ENCODE peak calls at places on chromosomes 3 and 15, in seven cellular contexts. B, X, O, G, W, V and M are unnamed samples.

GRCh38 chr15:34483644-34484043 is 46.0 kb upstream of the GOLGA8A start:
- DNase-seq in B (no peak), X (no peak), O (no peak), G (no peak), W (no peak), V (no peak), M (no peak)

GRCh38 chr3:136938334-136938733 is 19.4 kb upstream of the IL20RB start:
- DNase-seq in B (peak; percentile 64), X (peak; percentile 69), O (no peak), G (peak; percentile 70), W (no peak), V (peak; percentile 45), M (peak; percentile 62)

GRCh38 chr3:71166366-71166765 is 417.2 kb downstream of the FOXP1 start:
- DNase-seq in B (no peak), X (no peak), O (no peak), G (no peak), W (no peak), V (no peak), M (peak; percentile 89)

GRCh38 chr3:18425641-18426403 is 683 bp upstream of the SATB1 start:
- DNase-seq in B (no peak), X (peak; percentile 7), O (no peak), G (no peak), W (peak; percentile 88), V (no peak), M (no peak)

GRCh38 chr3:195095035-195095703 is 175.8 kb downstream of the XXYLT1 start:
- DNase-seq in B (no peak), X (no peak), O (peak; percentile 65), G (no peak), W (peak; percentile 58), V (no peak), M (peak; percentile 13)

GRCh38 chr15:80142646-80143045 is 10.2 kb upstream of the FAH start:
- DNase-seq in B (peak; percentile 59), X (no peak), O (no peak), G (no peak), W (no peak), V (no peak), M (no peak)

GRCh38 chr15:74317820-74318375 is 49.5 kb downstream of the CYP11A1 start:
- DNase-seq in B (no peak), X (peak; percentile 97), O (no peak), G (peak; percentile 88), W (no peak), V (peak; percentile 95), M (peak; percentile 90)

GRCh38 chr3:62602987-62603386 is 229.6 kb upstream of the FEZF2 start:
- DNase-seq in B (no peak), X (no peak), O (no peak), G (no peak), W (no peak), V (no peak), M (no peak)

GRCh38 chr3:149813367-149814281 is 609 bp downstream of the RNF13 start:
- DNase-seq in B (peak; percentile 71), X (peak; percentile 38), O (peak; percentile 24), G (peak; percentile 38), W (peak; percentile 64), V (peak; percentile 44), M (peak; percentile 45)

GRCh38 chr3:152331975-152332374 is 63.2 kb downstream of the MBNL1 start:
- DNase-seq in B (no peak), X (no peak), O (no peak), G (no peak), W (no peak), V (no peak), M (no peak)

GRCh38 chr15:67613708-67614107 is 71.2 kb downstream of the MAP2K5 start:
- DNase-seq in B (no peak), X (no peak), O (no peak), G (no peak), W (no peak), V (no peak), M (no peak)

GRCh38 chr15:41483115-41483514 is 10.6 kb upstream of the ITPKA start:
- DNase-seq in B (no peak), X (no peak), O (peak; percentile 80), G (no peak), W (no peak), V (no peak), M (no peak)

GRCh38 chr15:62454567-62455172 is 289.6 kb upstream of the C2CD4B start:
- DNase-seq in B (no peak), X (no peak), O (no peak), G (peak; percentile 46), W (no peak), V (peak; percentile 52), M (no peak)

GRCh38 chr3:139827833-139828232 is 107.2 kb upstream of the CLSTN2 start:
- DNase-seq in B (no peak), X (no peak), O (no peak), G (no peak), W (no peak), V (no peak), M (no peak)

GRCh38 chr15:77650285-77650684 is 17.6 kb upstream of the LINGO1 start:
- DNase-seq in B (no peak), X (peak; percentile 5), O (no peak), G (peak; percentile 25), W (no peak), V (no peak), M (peak; percentile 17)

GRCh38 chr3:177724020-177724638 is 526.8 kb upstream of the TBL1XR1 start:
- DNase-seq in B (no peak), X (peak; percentile 84), O (no peak), G (no peak), W (peak; percentile 66), V (no peak), M (no peak)

GRCh38 chr15:25954398-25954797 is 91.3 kb upstream of the ATP10A start:
- DNase-seq in B (no peak), X (no peak), O (no peak), G (no peak), W (no peak), V (no peak), M (no peak)

GRCh38 chr15:70140543-70141375 is 43.0 kb upstream of the TLE3 start:
- DNase-seq in B (no peak), X (peak; percentile 55), O (peak; percentile 82), G (no peak), W (peak; percentile 81), V (peak; percentile 39), M (peak; percentile 70)

GRCh38 chr15:70526221-70526973 is 237.0 kb downstream of the UACA start:
- DNase-seq in B (peak; percentile 87), X (peak; percentile 48), O (peak; percentile 47), G (peak; percentile 87), W (no peak), V (peak; percentile 72), M (peak; percentile 85)

GRCh38 chr3:147422226-147422933 is 13.2 kb downstream of the ZIC1 start:
- DNase-seq in B (no peak), X (no peak), O (no peak), G (no peak), W (no peak), V (peak; percentile 57), M (no peak)

GRCh38 chr3:99578339-99578970 is 59.9 kb upstream of the COL8A1 start:
- DNase-seq in B (no peak), X (no peak), O (no peak), G (peak; percentile 8), W (no peak), V (peak; percentile 44), M (peak; percentile 47)

GRCh38 chr15:31367730-31368344 is 41.2 kb downstream of the KLF13 start:
- DNase-seq in B (no peak), X (no peak), O (peak; percentile 76), G (no peak), W (no peak), V (no peak), M (no peak)

GRCh38 chr3:46107682-46108081 is 80.4 kb upstream of the XCR1 start:
- DNase-seq in B (no peak), X (no peak), O (no peak), G (no peak), W (no peak), V (no peak), M (no peak)

GRCh38 chr3:114450008-114450596 is 156.3 kb downstream of the TIGIT start:
- DNase-seq in B (peak; percentile 10), X (no peak), O (peak; percentile 81), G (no peak), W (no peak), V (no peak), M (no peak)

DNA sequence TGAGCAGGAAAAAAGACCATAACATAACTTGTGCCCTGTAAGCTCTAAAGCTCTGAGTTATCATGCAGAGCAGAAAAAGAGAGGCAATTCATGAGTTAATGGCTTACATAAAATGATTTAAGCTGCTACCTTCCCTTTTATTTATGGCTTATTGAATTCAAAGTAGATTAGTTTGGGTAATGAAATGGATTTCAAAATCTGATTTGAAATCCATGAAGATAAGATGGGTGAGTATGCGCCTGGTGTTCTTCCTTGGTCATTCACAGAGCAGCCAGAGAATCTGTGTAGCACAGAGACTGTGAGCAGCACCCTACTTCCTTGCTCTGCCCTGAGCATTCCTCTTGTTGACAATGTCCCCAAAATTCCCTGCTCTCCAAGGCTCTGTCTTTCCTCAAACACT is 36.2 kb upstream of the MRPL3 start:
- DNase-seq in B (no peak), X (no peak), O (no peak), G (no peak), W (no peak), V (no peak), M (no peak)
- H3K4me3 ChIP-seq in B (no peak overlapping the region), X (no peak overlapping the region), O (no peak overlapping the region), G (no peak overlapping the region), W (no peak overlapping the region), V (no peak overlapping the region), M (no peak overlapping the region)

GRCh38 chr3:165854696-165855095 is 17.5 kb upstream of the BCHE start:
- DNase-seq in B (peak; percentile 62), X (peak; percentile 29), O (peak; percentile 10), G (peak; percentile 25), W (no peak), V (peak; percentile 31), M (peak; percentile 6)
- TF ChIP-seq CTCF in B (peak; percentile 52), X (peak; percentile 46), O (peak; percentile 41), G (peak; percentile 44), W (peak; percentile 57), V (peak; percentile 45), M (peak; percentile 38)

DNA sequence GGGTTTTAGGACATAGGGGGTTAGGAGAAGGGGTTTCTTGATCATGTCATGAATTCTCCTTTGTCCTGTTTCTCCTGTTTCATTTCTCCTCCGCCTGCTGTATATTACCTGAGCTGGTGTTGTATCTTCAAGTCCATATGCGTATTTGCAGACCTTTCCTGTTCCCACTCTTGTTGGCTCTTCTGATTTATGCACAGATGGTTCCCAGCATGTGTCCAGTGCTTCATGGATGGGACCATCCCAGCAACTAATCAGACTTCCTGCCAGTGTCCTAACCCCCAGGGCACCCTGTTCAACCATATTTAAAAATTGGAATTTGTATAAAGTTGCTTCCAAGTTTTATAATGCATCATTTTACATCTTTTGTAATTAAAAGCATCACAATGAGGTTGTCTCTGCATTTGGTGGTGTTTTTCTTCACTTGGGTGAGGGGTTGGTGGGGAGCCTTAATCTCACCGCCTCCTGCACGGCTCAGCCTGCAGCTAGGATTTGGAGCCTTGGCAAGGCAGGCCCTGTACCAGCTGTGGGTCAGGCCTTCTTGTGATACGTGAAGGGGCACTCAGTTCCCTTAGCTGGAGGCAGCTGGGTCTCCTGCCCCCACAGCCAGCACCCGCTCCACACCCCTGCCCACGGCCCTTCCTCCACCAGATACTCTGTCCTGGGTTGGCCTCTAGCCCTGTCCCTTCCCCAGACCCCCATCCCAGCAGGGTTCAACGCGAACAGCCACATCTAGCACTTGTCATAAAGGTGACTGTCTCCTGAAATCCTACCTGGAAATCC is 72.0 kb upstream of the BLM start:
- DNase-seq in B (no peak), X (no peak), O (no peak), G (no peak), W (no peak), V (no peak), M (no peak)
- H3K4me3 ChIP-seq in B (no peak overlapping the region), X (no peak overlapping the region), O (no peak overlapping the region), G (no peak overlapping the region), W (no peak overlapping the region), V (no peak overlapping the region), M (no peak overlapping the region)

GRCh38 chr3:49383387-49383786 is 25.2 kb upstream of the GPX1 start:
- DNase-seq in B (no peak), X (no peak), O (no peak), G (no peak), W (no peak), V (no peak), M (no peak)
- TF ChIP-seq CTCF in B (no peak), X (no peak), O (no peak), G (no peak), W (no peak), V (no peak), M (no peak)